ENCODE peak calls at places on chromosome 6, in six cellular contexts. J is psoas muscle, F is AG04450, U is RWPE1, S is GM20000, G is HL-60. B is an unnamed sample.

GRCh38 chr6:2263896-2264295 is 18.5 kb upstream of the GMDS start:
- DNase-seq in U (no peak), S (no peak), G (no peak), F (no peak), J (no peak), B (no peak)

GRCh38 chr6:139135578-139136545 is 982 bp downstream of the HECA start:
- DNase-seq in U (peak), F (no peak), J (peak), G (peak), S (peak), B (no peak)

GRCh38 chr6:81906709-81907204 is 154.3 kb upstream of the TENT5A start:
- DNase-seq in G (no peak), J (no peak), U (no peak), S (no peak), F (no peak), B (no peak)

GRCh38 chr6:51468704-51469103 is 618.7 kb downstream of the PKHD1 start:
- DNase-seq in F (no peak), U (no peak), J (no peak), S (no peak), G (no peak), B (no peak)

GRCh38 chr6:3208096-3208774 is 19.2 kb downstream of the TUBB2B start:
- DNase-seq in U (peak), S (no peak), J (peak), G (no peak), F (peak), B (peak)

GRCh38 chr6:170505306-170505705 is 47.8 kb downstream of the PSMB1 start:
- DNase-seq in J (peak), U (no peak), F (no peak), G (no peak), S (no peak), B (no peak)

GRCh38 chr6:109062216-109062615 is 32.4 kb downstream of the SESN1 start:
- DNase-seq in F (no peak), G (no peak), U (no peak), S (no peak), J (no peak), B (no peak)

GRCh38 chr6:26024651-26025046 is 62.0 kb downstream of the TRIM38 start:
- DNase-seq in S (no peak), G (no peak), J (no peak), U (no peak), F (no peak), B (no peak)

GRCh38 chr6:138971601-138972000 is 16.5 kb downstream of the REPS1 start:
- DNase-seq in F (no peak), U (no peak), G (no peak), S (no peak), J (no peak), B (no peak)

GRCh38 chr6:153231048-153231635 is 100.1 kb upstream of the RGS17 start:
- DNase-seq in J (peak), G (peak), F (peak), S (peak), U (peak), B (no peak)

GRCh38 chr6:129853996-129854711 is 7.0 kb downstream of the TMEM244 start:
- DNase-seq in F (no peak), U (peak), J (no peak), G (no peak), S (no peak), B (no peak)

GRCh38 chr6:123418101-123418500 is 218.6 kb downstream of the TRDN start:
- DNase-seq in J (no peak), F (no peak), U (no peak), S (no peak), G (no peak), B (no peak)

GRCh38 chr6:14876778-14877613 is 368.9 kb upstream of the JARID2 start:
- DNase-seq in G (no peak), U (peak), F (peak), J (no peak), S (peak), B (no peak)

GRCh38 chr6:106097368-106098231 is 11.5 kb downstream of the PRDM1 start:
- DNase-seq in J (no peak), S (peak), G (peak), U (no peak), F (no peak), B (peak)

GRCh38 chr6:144066255-144066654 is 29.1 kb downstream of the SF3B5 start:
- DNase-seq in U (no peak), F (no peak), G (no peak), J (no peak), S (no peak), B (no peak)

GRCh38 chr6:112249489-112249888 is 4.9 kb downstream of the LAMA4 start:
- DNase-seq in S (no peak), J (no peak), U (no peak), G (no peak), F (no peak), B (no peak)

GRCh38 chr6:14585689-14586088 is 468.1 kb downstream of the CD83 start:
- DNase-seq in S (no peak), J (no peak), F (no peak), U (no peak), G (no peak), B (no peak)

GRCh38 chr6:44001318-44001868 is 125.9 kb downstream of the MRPL14 start:
- DNase-seq in J (no peak), U (no peak), S (peak), F (no peak), G (peak), B (no peak)

GRCh38 chr6:167933847-167934246 is 63.6 kb upstream of the KIF25 start:
- DNase-seq in J (no peak), U (no peak), S (no peak), F (no peak), G (no peak), B (no peak)

GRCh38 chr6:83183082-83183828 is 9.8 kb downstream of the PGM3 start:
- DNase-seq in F (peak), S (no peak), U (peak), J (no peak), G (no peak), B (peak)

GRCh38 chr6:32127717-32128592 is at the start of gene ATF6B:
- DNase-seq in G (peak), J (peak), U (peak), F (peak), S (peak), B (peak)

GRCh38 chr6:34610819-34611477 is 54.8 kb upstream of the SPDEF start:
- DNase-seq in S (no peak), G (no peak), F (peak), J (no peak), U (peak), B (peak)

GRCh38 chr6:70131528-70131927 is 171.4 kb downstream of the COL9A1 start:
- DNase-seq in G (no peak), S (peak), F (no peak), J (no peak), U (no peak), B (no peak)

GRCh38 chr6:1878330-1878729 is 268.6 kb downstream of the FOXC1 start:
- DNase-seq in J (no peak), S (no peak), G (no peak), U (no peak), F (no peak), B (no peak)

GRCh38 chr6:117544725-117545124 is 57.6 kb downstream of the GOPC start:
- DNase-seq in J (no peak), S (no peak), F (no peak), U (no peak), G (no peak), B (no peak)

GRCh38 chr6:58419321-58419720 is 1101.9 kb downstream of the PRIM2 start:
- DNase-seq in J (no peak), G (no peak), S (no peak), F (no peak), U (no peak), B (no peak)

GRCh38 chr6:123240626-123241025 is 244.6 kb downstream of the CLVS2 start:
- DNase-seq in G (no peak), J (no peak), U (no peak), F (no peak), S (no peak), B (no peak)

DNA sequence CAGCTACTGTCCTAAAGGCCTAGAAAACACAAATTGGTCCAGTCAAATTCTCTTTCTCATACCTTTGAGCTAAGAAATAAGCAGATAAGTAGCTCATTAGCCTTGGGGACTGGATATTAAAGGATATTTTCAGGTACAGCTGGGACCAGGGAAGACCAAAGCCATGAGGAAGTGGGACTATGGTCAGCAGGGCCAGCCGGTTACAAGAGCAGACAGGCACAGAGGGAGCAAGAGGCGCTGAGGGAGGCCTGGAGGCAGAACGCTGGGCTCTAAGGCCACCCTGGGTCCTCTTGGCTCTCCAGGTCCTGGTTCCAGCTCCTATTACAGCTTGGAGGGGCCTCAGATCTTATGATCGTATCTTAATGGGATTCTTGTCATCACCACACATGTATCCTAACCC is 88.5 kb upstream of the KCNK16 start:
- DNase-seq in U (no peak), J (no peak), G (no peak), S (no peak), F (no peak), B (no peak)
- TF ChIP-seq CTCF in U (no peak), J (no peak), G (no peak), S (no peak), F (no peak), B (no peak)

GRCh38 chr6:55621993-55622392 is 43.0 kb upstream of the HMGCLL1 start:
- DNase-seq in S (no peak), G (no peak), U (no peak), F (no peak), J (no peak), B (no peak)

GRCh38 chr6:55621244-55621643 is 42.3 kb upstream of the HMGCLL1 start:
- DNase-seq in G (no peak), F (no peak), J (no peak), U (no peak), S (no peak), B (no peak)

DNA sequence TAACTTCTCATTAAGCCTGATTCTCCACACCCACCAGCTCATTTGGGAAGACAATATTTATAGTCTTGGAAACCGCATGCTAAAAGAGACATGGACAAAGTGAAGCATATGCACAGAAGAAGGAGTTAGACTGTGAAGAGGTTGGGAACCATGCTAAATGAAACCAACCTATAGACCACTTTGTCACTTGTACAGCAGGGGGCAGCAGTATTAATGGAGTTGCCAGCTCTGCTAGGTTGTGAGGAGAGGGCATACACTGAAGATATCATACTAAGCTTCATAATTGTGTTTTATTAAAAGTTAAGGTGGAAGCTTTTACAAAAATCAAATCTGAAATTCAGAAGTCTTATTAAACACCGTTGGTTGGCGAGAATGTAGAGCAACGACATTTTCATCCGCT is 38.3 kb upstream of the HMGCLL1 start:
- DNase-seq in F (no peak), G (no peak), J (no peak), S (peak), U (peak), B (no peak)
- TF ChIP-seq CTCF in F (peak), G (peak), J (no peak), S (no peak), U (peak), B (peak)

DNA sequence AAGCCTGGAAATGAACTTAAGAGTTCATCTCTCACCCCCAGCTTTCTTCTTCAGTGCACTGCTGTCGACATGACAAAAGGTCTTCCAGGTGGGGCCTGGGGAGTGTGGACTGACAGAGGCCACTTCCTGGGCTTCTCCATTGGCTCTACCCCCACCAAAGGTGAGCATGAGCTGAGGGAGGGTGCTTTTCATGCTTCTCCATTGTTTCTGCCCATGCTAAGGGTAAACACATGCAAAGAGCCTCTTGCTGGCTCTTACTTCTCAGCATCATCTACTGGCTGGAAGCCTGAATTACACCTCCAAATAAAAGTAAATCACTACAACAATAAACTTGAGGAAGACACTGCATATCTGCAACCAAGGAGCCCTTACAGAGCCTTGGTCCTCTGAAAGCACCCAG is 227.2 kb downstream of the EPM2A start:
- DNase-seq in G (no peak), S (no peak), U (no peak), J (no peak), F (no peak), B (no peak)
- TF ChIP-seq CTCF in G (no peak), S (no peak), U (no peak), J (no peak), F (peak), B (no peak)

GRCh38 chr6:37432916-37433656 is at the start of gene CMTR1:
- DNase-seq in U (peak), J (peak), S (peak), F (peak), G (peak), B (peak)
- TF ChIP-seq CTCF in U (no peak), J (no peak), S (no peak), F (no peak), G (no peak), B (no peak)

GRCh38 chr6:142030115-142030619 is 102.6 kb upstream of the GJE1 start:
- DNase-seq in J (no peak), S (no peak), G (no peak), F (no peak), U (no peak), B (no peak)

GRCh38 chr6:142035890-142036289 is 96.8 kb upstream of the GJE1 start:
- DNase-seq in S (no peak), J (no peak), F (no peak), G (no peak), U (no peak), B (no peak)
- TF ChIP-seq CTCF in S (no peak), J (no peak), F (no peak), G (no peak), U (no peak), B (no peak)

GRCh38 chr6:17099401-17100059 is 2.3 kb upstream of the STMND1 start:
- DNase-seq in S (no peak), U (no peak), G (no peak), F (no peak), J (no peak), B (no peak)
- TF ChIP-seq CTCF in S (no peak), U (no peak), G (no peak), F (no peak), J (no peak), B (no peak)

DNA sequence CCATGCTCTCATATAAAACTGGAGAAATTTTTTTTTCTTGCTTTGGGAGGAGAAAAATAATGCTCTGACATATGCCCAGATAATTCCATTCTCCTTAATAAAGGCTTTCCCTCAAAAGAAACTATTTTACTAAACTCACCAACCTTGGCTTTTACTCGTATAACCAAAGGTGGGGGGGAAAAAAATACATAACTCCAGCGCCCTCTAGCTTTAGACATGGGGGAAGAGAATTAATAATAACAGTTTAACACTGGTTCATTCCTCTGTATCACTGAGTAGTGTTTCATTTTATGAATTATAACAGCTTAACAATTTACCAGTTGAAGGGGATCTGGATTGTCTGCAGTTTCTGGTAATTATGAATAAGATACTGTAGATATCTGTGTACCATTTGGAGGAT is 1226.1 kb downstream of the GRIK2 start:
- DNase-seq in U (peak), G (no peak), J (no peak), F (no peak), S (peak), B (no peak)
- TF ChIP-seq CTCF in U (peak), G (peak), J (peak), F (no peak), S (no peak), B (no peak)

GRCh38 chr6:131931063-131931745 is 20.0 kb downstream of the CCN2 start:
- DNase-seq in U (no peak), G (no peak), S (no peak), F (no peak), J (no peak), B (no peak)

GRCh38 chr6:131924881-131925474 is 26.2 kb downstream of the CCN2 start:
- DNase-seq in G (no peak), U (peak), J (no peak), S (no peak), F (peak), B (no peak)

GRCh38 chr6:131923356-131923755 is 27.8 kb downstream of the CCN2 start:
- DNase-seq in U (no peak), G (peak), F (no peak), S (peak), J (peak), B (no peak)

GRCh38 chr6:131929227-131929626 is 21.9 kb downstream of the CCN2 start:
- DNase-seq in G (no peak), U (no peak), F (no peak), S (no peak), J (no peak), B (no peak)
- TF ChIP-seq CTCF in G (no peak), U (no peak), F (peak), S (no peak), J (no peak), B (no peak)

GRCh38 chr6:63814459-63814858 is 178.9 kb downstream of the PHF3 start:
- DNase-seq in U (no peak), S (no peak), G (no peak), F (no peak), J (no peak), B (no peak)
- TF ChIP-seq CTCF in U (peak), S (no peak), G (no peak), F (peak), J (no peak), B (no peak)

DNA sequence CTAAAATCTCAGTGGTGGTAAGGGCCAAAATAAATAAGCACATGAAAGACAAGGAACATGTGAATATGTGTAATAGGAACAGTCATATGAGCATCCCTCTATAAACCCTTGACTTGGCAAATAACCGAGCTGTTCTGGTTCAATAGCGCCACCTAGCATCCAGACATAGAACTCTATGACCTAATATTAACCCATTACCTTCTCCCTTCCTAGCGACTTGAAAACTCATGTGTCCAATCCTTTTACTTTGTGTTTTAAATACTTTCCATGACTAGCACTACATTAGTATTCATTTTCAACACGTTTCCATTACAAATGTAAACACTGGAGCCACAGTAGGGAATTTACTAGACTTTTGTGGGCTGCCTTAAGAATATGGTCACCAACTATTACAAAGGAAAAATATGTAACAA is 279.7 kb downstream of the UST start:
- DNase-seq in S (no peak), G (peak), J (no peak), U (peak), F (peak), B (peak)
- TF ChIP-seq CTCF in S (no peak), G (peak), J (no peak), U (peak), F (peak), B (peak)

B was measured in AG09319.